ENCODE peak calls at places on chromosomes 6 and 20, in four cellular contexts. N, D, F and C are unnamed samples.

GRCh38 chr6:11317885-11318771 is 85.7 kb upstream of the NEDD9 start:
- DNase-seq in N (peak; percentile 87), D (peak; percentile 26), F (peak; percentile 48), C (no peak)

GRCh38 chr6:81636930-81637568 is 115.4 kb downstream of the TENT5A start:
- DNase-seq in N (no peak), D (no peak), F (no peak), C (no peak)

GRCh38 chr6:20001286-20001685 is 164.1 kb downstream of the ID4 start:
- DNase-seq in N (no peak), D (no peak), F (no peak), C (no peak)

GRCh38 chr20:49938173-49939163 is 2.3 kb downstream of the RNF114 start:
- DNase-seq in N (no peak), D (no peak), F (no peak), C (no peak)

GRCh38 chr20:32358883-32359632 is 927 bp downstream of the ASXL1 start:
- DNase-seq in N (peak; percentile 67), D (peak; percentile 70), F (peak; percentile 48), C (peak; percentile 47)

GRCh38 chr20:56783826-56784225 is 154.7 kb downstream of the TFAP2C start:
- DNase-seq in N (no peak), D (no peak), F (no peak), C (no peak)

GRCh38 chr20:49989234-49990065 is 6.7 kb downstream of the SNAI1 start:
- DNase-seq in N (peak; percentile 84), D (no peak), F (no peak), C (no peak)

GRCh38 chr6:104558746-104559145 is 301.0 kb downstream of the HACE1 start:
- DNase-seq in N (no peak), D (no peak), F (no peak), C (no peak)

GRCh38 chr6:18115356-18115755 is 7.1 kb downstream of the NHLRC1 start:
- DNase-seq in N (peak; percentile 65), D (no peak), F (no peak), C (no peak)

GRCh38 chr20:4592316-4593148 is 129.2 kb upstream of the PRND start:
- DNase-seq in N (peak; percentile 47), D (peak; percentile 40), F (peak; percentile 18), C (no peak)

GRCh38 chr6:144248470-144249301 is 36.4 kb upstream of the UTRN start:
- DNase-seq in N (peak; percentile 8), D (no peak), F (no peak), C (no peak)

GRCh38 chr20:23291575-23292240 is 58.9 kb upstream of the NXT1 start:
- DNase-seq in N (no peak), D (no peak), F (no peak), C (no peak)

GRCh38 chr6:17115251-17116089 is 13.6 kb downstream of the STMND1 start:
- DNase-seq in N (no peak), D (no peak), F (no peak), C (no peak)

GRCh38 chr6:89410231-89411018 is 1.6 kb downstream of the RRAGD start:
- DNase-seq in N (peak; percentile 35), D (no peak), F (no peak), C (no peak)

GRCh38 chr6:51283723-51284122 is 465.1 kb downstream of the TFAP2B start:
- DNase-seq in N (peak; percentile 78), D (no peak), F (no peak), C (no peak)

GRCh38 chr6:4774715-4775590 is 1.3 kb upstream of the CDYL start:
- DNase-seq in N (peak; percentile 68), D (peak; percentile 18), F (no peak), C (no peak)

GRCh38 chr20:47950103-47950502 is 164.8 kb upstream of the SULF2 start:
- DNase-seq in N (no peak), D (no peak), F (no peak), C (no peak)

GRCh38 chr6:31037169-31037568 is 26.9 kb downstream of the MUC22 start:
- DNase-seq in N (no peak), D (no peak), F (no peak), C (no peak)

GRCh38 chr20:21388566-21388965 is 8.8 kb downstream of the NKX2-4 start:
- DNase-seq in N (no peak), D (no peak), F (no peak), C (no peak)

GRCh38 chr6:135418040-135418439 is 79.5 kb downstream of the AHI1 start:
- DNase-seq in N (no peak), D (no peak), F (no peak), C (no peak)